ENCODE peak calls at places on chromosomes 1 and 21, in nine cellular contexts. V is stimulated activated CD8-positive, alpha-beta memory T cell treated with anti-CD3 and anti-CD28 coated beads, Interleukin-15, amount 100 ng/mL, for 48 hours; A is heart left ventricle; L is sciatic nerve; C is activated naive CD4-positive, alpha-beta T cell; F is tibial artery; I is stimulated activated CD4-positive, alpha-beta T cell treated with anti-CD3 and anti-CD28 coated beads, Interleukin-4, amount 100 ng/mL, for 1 hour; T is HFF-Myc; U is activated T-helper 1 cell treated with anti-CD3 and anti-CD28 coated beads, Interleukin-2, amount 50 U/mL, for 16 hours. B is an unnamed sample.

GRCh38 chr21:33286600-33287456 is 20.7 kb downstream of the IL10RB start:
- DNase-seq in V (no peak), A (peak; percentile 63), L (no peak), C (no peak), F (no peak), I (no peak), T (peak; percentile 80), U (no peak), B (no peak)

GRCh38 chr1:31013187-31013864 is 52.2 kb downstream of the PUM1 start:
- DNase-seq in V (no peak), A (no peak), L (no peak), C (no peak), F (no peak), I (no peak), T (no peak), U (no peak), B (no peak)

GRCh38 chr1:3664700-3665375 is 12.5 kb downstream of the TP73 start:
- DNase-seq in V (no peak), A (no peak), L (no peak), C (no peak), F (no peak), I (no peak), T (no peak), U (no peak), B (no peak)

GRCh38 chr1:30200161-30200560 is 523.2 kb downstream of the MATN1 start:
- DNase-seq in V (no peak), A (no peak), L (no peak), C (no peak), F (no peak), I (no peak), T (no peak), U (no peak), B (no peak)

GRCh38 chr21:44931501-44932365 is 8.1 kb upstream of the SLX9 start:
- DNase-seq in V (no peak), A (no peak), L (no peak), C (no peak), F (no peak), I (no peak), T (no peak), U (no peak), B (no peak)

GRCh38 chr21:31156169-31156568 is 117.9 kb upstream of the KRTAP19-8 start:
- DNase-seq in V (no peak), A (no peak), L (no peak), C (no peak), F (no peak), I (no peak), T (no peak), U (no peak), B (no peak)

GRCh38 chr1:115544131-115544530 is 97.6 kb upstream of the VANGL1 start:
- DNase-seq in V (no peak), A (no peak), L (no peak), C (no peak), F (no peak), I (no peak), T (no peak), U (no peak), B (no peak)

GRCh38 chr1:202588644-202589189 is 121.5 kb downstream of the SYT2 start:
- DNase-seq in V (no peak), A (no peak), L (no peak), C (no peak), F (no peak), I (no peak), T (no peak), U (no peak), B (no peak)

GRCh38 chr1:81760487-81761097 is 40.1 kb upstream of the ADGRL2 start:
- DNase-seq in V (no peak), A (no peak), L (no peak), C (no peak), F (no peak), I (no peak), T (no peak), U (no peak), B (no peak)

GRCh38 chr1:89604414-89604735 is 28.5 kb upstream of the LRRC8C start:
- DNase-seq in V (no peak), A (no peak), L (no peak), C (no peak), F (no peak), I (peak; percentile 26), T (no peak), U (no peak), B (no peak)

GRCh38 chr1:8563944-8564537 is 246.1 kb downstream of the SLC45A1 start:
- DNase-seq in V (no peak), A (no peak), L (no peak), C (no peak), F (no peak), I (no peak), T (no peak), U (no peak), B (no peak)

GRCh38 chr1:41492341-41492848 is 7.9 kb upstream of the EDN2 start:
- DNase-seq in V (peak; percentile 40), A (no peak), L (no peak), C (no peak), F (no peak), I (peak; percentile 48), T (no peak), U (no peak), B (no peak)

GRCh38 chr1:172119184-172119583 is 277.9 kb downstream of the DNM3 start:
- DNase-seq in V (no peak), A (no peak), L (no peak), C (no peak), F (no peak), I (no peak), T (no peak), U (no peak), B (no peak)

GRCh38 chr1:78289606-78290005 is 201.2 kb upstream of the PTGFR start:
- DNase-seq in V (no peak), A (no peak), L (no peak), C (no peak), F (no peak), I (no peak), T (no peak), U (no peak), B (no peak)

GRCh38 chr1:11579506-11579905 is 74.7 kb downstream of the FBXO2 start:
- DNase-seq in V (no peak), A (no peak), L (no peak), C (no peak), F (no peak), I (no peak), T (no peak), U (no peak), B (no peak)

GRCh38 chr1:36863061-36863460 is 171.3 kb downstream of the GRIK3 start:
- DNase-seq in V (no peak), A (no peak), L (no peak), C (no peak), F (no peak), I (no peak), T (no peak), U (no peak), B (no peak)

GRCh38 chr1:38563985-38564735 is 295.4 kb downstream of the RRAGC start:
- DNase-seq in V (no peak), A (no peak), L (no peak), C (no peak), F (no peak), I (no peak), T (no peak), U (no peak), B (no peak)

B was measured in esophagus squamous epithelium.